ENCODE peak calls at places on chromosomes 3 and 15, in five cellular contexts. B is lung, Z is gastrocnemius medialis, I is H9, R is fibroblast of pulmonary artery. U is an unnamed sample.

GRCh38 chr3:50102558-50102957 is 13.8 kb downstream of the RBM5 start:
- DNase-seq in I (no peak), R (no peak), B (no peak), Z (no peak), U (no peak)

GRCh38 chr3:148211725-148212124 is 486.0 kb upstream of the AGTR1 start:
- DNase-seq in Z (no peak), B (no peak), R (peak), I (no peak), U (no peak)

GRCh38 chr15:89178307-89178977 is 42.9 kb downstream of the RLBP1 start:
- DNase-seq in R (no peak), Z (no peak), B (no peak), I (no peak), U (no peak)

GRCh38 chr3:135238201-135238600 is 443.1 kb downstream of the EPHB1 start:
- DNase-seq in R (no peak), Z (no peak), B (no peak), I (no peak), U (peak)

GRCh38 chr3:43185256-43185655 is 79.4 kb upstream of the POMGNT2 start:
- DNase-seq in I (no peak), R (no peak), Z (no peak), B (no peak), U (peak)

GRCh38 chr15:76192715-76193114 is 118.6 kb downstream of the ETFA start:
- DNase-seq in B (no peak), R (no peak), Z (no peak), I (no peak), U (no peak)

GRCh38 chr3:184524981-184525336 is 36.6 kb upstream of the EPHB3 start:
- DNase-seq in R (no peak), I (no peak), B (no peak), Z (no peak), U (no peak)

GRCh38 chr3:112813723-112814171 is 32.9 kb downstream of the CD200R1L start:
- DNase-seq in B (peak), R (peak), I (no peak), Z (no peak), U (no peak)

GRCh38 chr3:150611666-150612065 is 8.5 kb downstream of the SELENOT start:
- DNase-seq in R (no peak), B (no peak), I (no peak), Z (no peak), U (no peak)

GRCh38 chr3:13528217-13528801 is 20.6 kb upstream of the FBLN2 start:
- DNase-seq in Z (peak), B (no peak), I (peak), R (peak), U (no peak)

GRCh38 chr3:127077506-127078064 is 94.7 kb downstream of the PLXNA1 start:
- DNase-seq in I (no peak), B (no peak), R (no peak), Z (no peak), U (no peak)

GRCh38 chr3:25572336-25572735 is 92.4 kb downstream of the TOP2B start:
- DNase-seq in B (no peak), R (no peak), Z (no peak), I (no peak), U (no peak)

GRCh38 chr3:143134446-143134845 is 14.9 kb downstream of the CHST2 start:
- DNase-seq in B (no peak), R (no peak), I (no peak), Z (no peak), U (no peak)

GRCh38 chr3:139292933-139293664 is 50.7 kb upstream of the MRPS22 start:
- DNase-seq in I (no peak), B (no peak), R (no peak), Z (no peak), U (no peak)

GRCh38 chr3:184737063-184737462 is 25.2 kb upstream of the MAGEF1 start:
- DNase-seq in B (no peak), Z (no peak), I (no peak), R (no peak), U (peak)

GRCh38 chr3:45227946-45228345 is 1.9 kb upstream of the TMEM158 start:
- DNase-seq in I (peak), Z (no peak), B (no peak), R (no peak), U (no peak)

GRCh38 chr3:134446800-134447199 is 39.0 kb downstream of the ANAPC13 start:
- DNase-seq in B (no peak), Z (no peak), R (peak), I (no peak), U (no peak)

GRCh38 chr3:169542347-169542751 is 121.2 kb downstream of the MECOM start:
- DNase-seq in I (no peak), R (peak), Z (no peak), B (no peak), U (no peak)

GRCh38 chr3:178155521-178155920 is 380.7 kb upstream of the KCNMB2 start:
- DNase-seq in I (no peak), B (no peak), R (no peak), Z (no peak), U (no peak)
- TF ChIP-seq CTCF in I (peak), B (no peak), R (no peak), Z (no peak), U (peak)

GRCh38 chr15:39543651-39544050 is 37.2 kb upstream of the THBS1 start:
- DNase-seq in B (no peak), Z (no peak), R (peak), I (peak), U (no peak)
- TF ChIP-seq CTCF in B (no peak), Z (no peak), R (no peak), I (peak), U (no peak)

GRCh38 chr15:78308422-78309021 is 9.1 kb upstream of the SKIC8 start:
- DNase-seq in B (peak), R (peak), I (peak), Z (peak), U (peak)
- TF ChIP-seq CTCF in B (peak), R (peak), I (peak), Z (peak), U (peak)

GRCh38 chr3:119645813-119646212 is 14.6 kb downstream of the POPDC2 start:
- DNase-seq in Z (no peak), B (no peak), R (no peak), I (no peak), U (no peak)
- TF ChIP-seq CTCF in Z (no peak), B (no peak), R (no peak), I (no peak), U (no peak)

DNA sequence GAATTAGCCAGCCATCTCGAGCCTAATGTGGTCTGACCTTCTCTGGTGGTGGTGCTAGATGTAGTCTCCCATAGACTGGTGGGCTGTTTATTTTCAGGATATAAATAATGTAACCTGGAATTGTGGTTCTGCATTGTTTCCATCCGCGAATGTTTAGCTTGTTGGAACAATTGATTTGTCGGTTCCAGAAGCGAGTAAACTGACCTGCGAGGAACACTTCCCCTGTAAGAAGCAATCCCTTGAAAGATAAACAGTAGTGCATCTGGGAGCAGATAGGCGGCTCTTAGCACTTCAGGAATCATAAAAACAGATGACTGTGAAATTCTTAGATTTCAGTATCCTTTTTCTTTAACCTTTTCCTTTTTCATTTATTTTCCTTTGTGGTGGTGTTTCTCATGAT is 157.8 kb downstream of the GHSR start:
- DNase-seq in R (no peak), I (no peak), B (no peak), Z (no peak), U (no peak)
- TF ChIP-seq CTCF in R (no peak), I (no peak), B (no peak), Z (no peak), U (no peak)